ENCODE peak calls at places on chromosomes 6 and 20, in ten cellular contexts. N is lung; G is HEK293T; L is stimulated activated CD4-positive, alpha-beta T cell treated with anti-CD3 and anti-CD28 coated beads, Interleukin-15, amount 100 ng/mL, for 48 hours; P is left colon; T is smooth muscle cell of the brain vasculature; K is uterus; E is HT1080; A is effector CD4-positive, alpha-beta T cell; Q is CD8-positive, alpha-beta memory T cell. I is an unnamed sample.

GRCh38 chr6:98824907-98825601 is 9.3 kb upstream of the POU3F2 start:
- DNase-seq in N (no peak), G (peak), L (no peak), P (no peak), T (no peak), K (no peak), E (no peak), A (no peak), Q (no peak), I (no peak)

GRCh38 chr6:125421853-125422252 is 120.1 kb upstream of the HDDC2 start:
- DNase-seq in N (no peak), G (peak), L (no peak), P (no peak), T (no peak), K (no peak), E (peak), A (no peak), Q (no peak), I (no peak)

GRCh38 chr6:95286874-95287273 is 290.5 kb upstream of the MANEA start:
- DNase-seq in N (no peak), G (no peak), L (no peak), P (no peak), T (no peak), K (no peak), E (no peak), A (no peak), Q (no peak), I (no peak)

GRCh38 chr20:57104711-57105110 is 161.7 kb downstream of the BMP7 start:
- DNase-seq in N (no peak), G (no peak), L (no peak), P (no peak), T (no peak), K (no peak), E (no peak), A (no peak), Q (no peak), I (no peak)

GRCh38 chr6:135128268-135128914 is 52.7 kb upstream of the MYB start:
- DNase-seq in N (no peak), G (no peak), L (peak), P (no peak), T (no peak), K (no peak), E (no peak), A (peak), Q (peak), I (no peak)

GRCh38 chr20:38094373-38094775 is 60.8 kb downstream of the RPRD1B start:
- DNase-seq in N (no peak), G (no peak), L (peak), P (no peak), T (no peak), K (peak), E (peak), A (no peak), Q (peak), I (no peak)

GRCh38 chr6:128981716-128982115 is 98.8 kb downstream of the LAMA2 start:
- DNase-seq in N (no peak), G (no peak), L (no peak), P (no peak), T (no peak), K (no peak), E (peak), A (no peak), Q (no peak), I (no peak)

GRCh38 chr6:149181304-149181703 is 136.2 kb upstream of the TAB2 start:
- DNase-seq in N (no peak), G (no peak), L (no peak), P (no peak), T (no peak), K (no peak), E (no peak), A (no peak), Q (no peak), I (no peak)

GRCh38 chr6:16800942-16801341 is 39.7 kb upstream of the ATXN1 start:
- DNase-seq in N (no peak), G (no peak), L (no peak), P (no peak), T (no peak), K (no peak), E (peak), A (no peak), Q (no peak), I (no peak)

GRCh38 chr20:49888341-49889244 is 26.7 kb downstream of the SPATA2 start:
- DNase-seq in N (no peak), G (peak), L (peak), P (peak), T (peak), K (peak), E (peak), A (peak), Q (peak), I (peak)

GRCh38 chr6:166306378-166307081 is 1.7 kb downstream of the PRR18 start:
- DNase-seq in N (no peak), G (no peak), L (no peak), P (no peak), T (no peak), K (no peak), E (no peak), A (no peak), Q (no peak), I (no peak)

GRCh38 chr6:89323461-89324098 is 8.5 kb upstream of the GABRR2 start:
- DNase-seq in N (no peak), G (no peak), L (no peak), P (no peak), T (no peak), K (no peak), E (peak), A (no peak), Q (no peak), I (no peak)

GRCh38 chr6:100512203-100512862 is 47.6 kb upstream of the SIM1 start:
- DNase-seq in N (no peak), G (no peak), L (no peak), P (no peak), T (no peak), K (no peak), E (peak), A (no peak), Q (no peak), I (no peak)

GRCh38 chr6:132817554-132818403 is 3.4 kb downstream of the RPS12 start:
- DNase-seq in N (no peak), G (no peak), L (no peak), P (no peak), T (no peak), K (no peak), E (no peak), A (no peak), Q (no peak), I (no peak)

GRCh38 chr20:54067606-54068174 is 2.7 kb downstream of the BCAS1 start:
- DNase-seq in N (peak), G (no peak), L (no peak), P (peak), T (no peak), K (no peak), E (peak), A (no peak), Q (no peak), I (no peak)

GRCh38 chr6:83199865-83200230 is 6.7 kb downstream of the RWDD2A start:
- DNase-seq in N (no peak), G (no peak), L (no peak), P (no peak), T (no peak), K (no peak), E (peak), A (no peak), Q (no peak), I (no peak)